ENCODE peak calls at places on chromosomes 12 and 14, in four cellular contexts. W is stomach, G is GM23248, Y is K562. X is an unnamed sample. For H3K36me3, the result is how much of the 10 kb centered on the place peaks cover.

GRCh38 chr12:110266980-110267620 is 13.9 kb upstream of the ATP2A2 start:
- DNase-seq in Y (peak), W (no peak), G (peak), X (no peak)

GRCh38 chr14:30292591-30292990 is 266.4 kb upstream of the G2E3 start:
- DNase-seq in G (no peak), Y (no peak), W (no peak), X (no peak)

GRCh38 chr14:49732896-49733295 is 35.1 kb upstream of the KLHDC2 start:
- DNase-seq in G (no peak), Y (no peak), W (no peak), X (no peak)

GRCh38 chr12:32039341-32039740 is 67.3 kb upstream of the BICD1 start:
- DNase-seq in G (peak), Y (peak), W (no peak), X (peak)

GRCh38 chr12:28424965-28425364 is 234.7 kb downstream of the CCDC91 start:
- DNase-seq in G (no peak), Y (no peak), W (peak), X (no peak)

GRCh38 chr14:63672417-63673180 is 30.9 kb upstream of the WDR89 start:
- DNase-seq in G (peak), W (no peak), Y (no peak), X (no peak)

GRCh38 chr14:23539209-23539866 is 12.2 kb downstream of the ZFHX2 start:
- DNase-seq in Y (peak), W (no peak), G (peak), X (peak)

GRCh38 chr12:45166056-45166455 is 49.8 kb upstream of the ANO6 start:
- DNase-seq in Y (no peak), W (no peak), G (no peak), X (no peak)

GRCh38 chr14:39203659-39204606 is 28.9 kb downstream of the PNN start:
- DNase-seq in Y (peak), W (peak), G (no peak), X (no peak)

GRCh38 chr12:121295746-121296617 is 527 bp downstream of the CAMKK2 start:
- DNase-seq in G (peak), W (no peak), Y (peak), X (peak)

GRCh38 chr12:90124289-90124688 is 415.7 kb upstream of the ATP2B1 start:
- DNase-seq in W (no peak), G (peak), Y (no peak), X (no peak)

GRCh38 chr14:24362241-24362960 is 5.6 kb upstream of the NFATC4 start:
- DNase-seq in G (peak), W (no peak), Y (no peak), X (no peak)

GRCh38 chr14:38866461-38866860 is 236.6 kb downstream of the SEC23A start:
- DNase-seq in Y (no peak), G (no peak), W (no peak), X (no peak)

GRCh38 chr14:92986254-92987147 is 63.6 kb downstream of the CHGA start:
- DNase-seq in G (peak), Y (no peak), W (peak), X (no peak)

GRCh38 chr14:57420986-57421385 is 30.6 kb downstream of the NAA30 start:
- DNase-seq in G (peak), W (no peak), Y (no peak), X (no peak)

GRCh38 chr12:19186722-19187661 is 57.5 kb downstream of the PLEKHA5 start:
- DNase-seq in Y (peak), W (no peak), G (peak), X (no peak)

GRCh38 chr14:69171569-69171968 is 18.6 kb upstream of the DCAF5 start:
- DNase-seq in W (no peak), Y (no peak), G (no peak), X (no peak)

GRCh38 chr14:70330596-70330995 is 28.9 kb downstream of the COX16 start:
- DNase-seq in W (no peak), Y (no peak), G (no peak), X (no peak)
- H3K36me3 ChIP-seq in W (under half), Y (under half), G (under half), X (under half)

GRCh38 chr14:59328410-59328809 is 136.8 kb downstream of the GPR135 start:
- DNase-seq in W (no peak), Y (no peak), G (no peak), X (no peak)
- H3K36me3 ChIP-seq in W (under half), Y (under half), G (under half), X (under half)

GRCh38 chr14:52885230-52885629 is 65.6 kb downstream of the FERMT2 start:
- DNase-seq in G (peak), Y (no peak), W (no peak), X (no peak)

GRCh38 chr14:52883658-52884057 is 67.2 kb downstream of the FERMT2 start:
- DNase-seq in W (no peak), G (no peak), Y (no peak), X (no peak)

GRCh38 chr14:52888159-52888558 is 62.7 kb downstream of the FERMT2 start:
- DNase-seq in G (no peak), Y (no peak), W (no peak), X (no peak)

GRCh38 chr14:52891800-52892199 is 59.0 kb downstream of the FERMT2 start:
- DNase-seq in G (peak), Y (no peak), W (no peak), X (no peak)

DNA sequence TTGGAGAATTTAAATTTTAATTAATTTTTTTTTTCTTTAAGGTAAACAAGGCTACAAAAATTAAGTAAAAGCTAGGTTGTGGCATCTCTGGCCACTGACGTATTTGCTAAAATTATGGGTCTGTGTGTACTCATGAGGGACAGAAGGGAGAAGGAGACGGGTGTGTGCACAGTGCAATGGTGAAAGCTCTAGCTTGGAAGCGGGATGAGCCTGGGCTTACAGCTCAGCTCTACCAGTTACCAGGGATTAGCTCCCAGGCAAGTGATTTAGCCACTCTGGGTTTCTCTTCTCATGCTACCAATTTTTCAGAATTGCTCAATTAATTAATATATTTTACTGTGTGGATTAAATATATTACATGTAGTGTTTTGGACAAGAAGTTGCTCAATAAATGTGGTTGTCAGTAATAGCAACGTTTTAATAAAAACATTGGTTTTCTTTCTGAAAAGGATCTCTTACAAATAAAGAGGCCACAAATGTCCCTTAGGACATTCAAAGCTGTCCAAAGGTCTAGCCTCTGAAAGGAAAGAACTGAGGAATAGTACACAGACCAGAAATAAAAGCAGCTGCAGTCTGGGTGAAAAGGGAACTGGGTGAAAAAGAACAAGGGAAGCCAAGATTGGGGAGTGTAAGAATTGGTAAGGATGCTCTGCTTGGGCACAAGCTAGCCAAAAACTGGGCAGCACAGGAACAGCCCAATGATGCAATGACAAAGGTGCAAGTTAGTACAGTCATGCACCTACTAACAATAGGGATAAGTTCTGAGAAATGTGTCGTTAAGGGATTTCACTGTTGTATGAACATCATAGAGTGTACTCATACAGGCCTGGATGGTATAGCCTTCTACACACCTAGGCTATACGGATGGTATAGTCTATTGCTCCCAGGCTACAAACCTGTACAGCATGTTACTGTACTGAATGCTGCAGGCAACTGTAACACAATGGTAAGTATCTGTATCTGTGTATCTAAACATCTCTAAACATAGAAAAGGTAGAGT is 61.7 kb downstream of the FERMT2 start:
- DNase-seq in Y (no peak), G (no peak), W (no peak), X (no peak)
- H3K36me3 ChIP-seq in Y (under half), G (half or more), W (under half), X (under half)

GRCh38 chr12:12172106-12172511 is 94.7 kb downstream of the LRP6 start:
- DNase-seq in W (no peak), Y (no peak), G (peak), X (no peak)

GRCh38 chr12:12180136-12180535 is 86.7 kb downstream of the LRP6 start:
- DNase-seq in Y (no peak), G (no peak), W (no peak), X (no peak)

GRCh38 chr12:12178545-12178944 is 88.3 kb downstream of the LRP6 start:
- DNase-seq in Y (no peak), W (no peak), G (no peak), X (no peak)

GRCh38 chr12:12180575-12180974 is 86.3 kb downstream of the LRP6 start:
- DNase-seq in W (no peak), G (peak), Y (no peak), X (no peak)

DNA sequence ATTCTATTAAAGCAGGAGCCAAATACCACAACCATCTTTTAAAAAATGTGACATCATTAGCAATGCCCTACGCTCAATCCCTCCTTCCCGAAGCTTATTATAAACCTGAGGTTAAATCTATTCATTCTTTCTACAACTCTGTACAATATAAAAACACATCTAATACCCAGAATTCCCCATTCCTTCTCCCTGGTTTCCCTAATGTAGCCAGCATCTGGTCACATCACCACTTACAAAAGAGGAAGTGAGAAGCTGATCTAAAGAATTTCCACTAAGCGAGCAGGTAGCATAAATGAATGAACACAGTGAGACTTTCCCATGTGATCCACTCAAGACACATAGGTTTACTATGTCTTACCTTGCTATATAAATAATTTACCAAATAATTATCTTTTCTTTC is 90.4 kb downstream of the LRP6 start:
- DNase-seq in Y (no peak), G (no peak), W (no peak), X (no peak)
- H3K36me3 ChIP-seq in Y (under half), G (under half), W (under half), X (under half)